ENCODE peak calls at places on chromosomes 1 and 21, in eight cellular contexts. R is mammary epithelial cell; E is colonic mucosa; W is CD8-positive, alpha-beta T cell; L is suprapubic skin; U is psoas muscle; T is sigmoid colon; V is pancreas. I is an unnamed sample. For H3K4me1, the result is how much of the 10 kb centered on the place peaks cover.

GRCh38 chr1:156807627-156808026 is 9.0 kb downstream of the SH2D2A start:
- DNase-seq in R (no peak), E (no peak), W (no peak), L (peak), U (no peak), T (peak), V (no peak), I (no peak)

GRCh38 chr1:45297604-45298356 is 28.9 kb upstream of the HPDL start:
- DNase-seq in R (no peak), E (no peak), W (no peak), L (no peak), U (no peak), T (no peak), V (no peak), I (peak)

GRCh38 chr1:26700711-26701110 is 4.9 kb downstream of the ARID1A start:
- DNase-seq in R (no peak), E (no peak), W (no peak), L (no peak), U (no peak), T (no peak), V (no peak), I (no peak)

GRCh38 chr1:24743404-24744211 is 1.6 kb upstream of the CLIC4 start:
- DNase-seq in R (peak), E (no peak), W (no peak), L (peak), U (no peak), T (no peak), V (no peak), I (peak)

GRCh38 chr1:231028676-231029075 is 11.4 kb downstream of the FAM89A start:
- DNase-seq in R (no peak), E (no peak), W (no peak), L (no peak), U (no peak), T (no peak), V (no peak), I (no peak)

GRCh38 chr1:10087210-10087609 is 54.5 kb downstream of the UBE4B start:
- DNase-seq in R (no peak), E (no peak), W (no peak), L (no peak), U (no peak), T (no peak), V (no peak), I (no peak)

GRCh38 chr21:36701912-36702621 is 3.2 kb downstream of the SIM2 start:
- DNase-seq in R (no peak), E (no peak), W (no peak), L (no peak), U (no peak), T (no peak), V (no peak), I (no peak)

GRCh38 chr1:20187813-20188454 is 1.6 kb upstream of the PLA2G2C start:
- DNase-seq in R (no peak), E (no peak), W (no peak), L (no peak), U (no peak), T (no peak), V (no peak), I (no peak)

GRCh38 chr1:151137789-151138188 is 8.6 kb downstream of the SEMA6C start:
- DNase-seq in R (no peak), E (no peak), W (no peak), L (no peak), U (no peak), T (no peak), V (no peak), I (no peak)

GRCh38 chr1:94130851-94131595 is 10.1 kb upstream of the ABCA4 start:
- DNase-seq in R (peak), E (no peak), W (no peak), L (no peak), U (no peak), T (no peak), V (no peak), I (no peak)

GRCh38 chr21:45420623-45421041 is 15.7 kb downstream of the COL18A1 start:
- DNase-seq in R (no peak), E (no peak), W (no peak), L (no peak), U (no peak), T (peak), V (peak), I (peak)

GRCh38 chr21:33451634-33452071 is 28.1 kb downstream of the TMEM50B start:
- DNase-seq in R (peak), E (no peak), W (no peak), L (no peak), U (no peak), T (no peak), V (no peak), I (peak)

GRCh38 chr1:155910621-155911121 is 478 bp downstream of the RIT1 start:
- DNase-seq in R (peak), E (peak), W (no peak), L (no peak), U (no peak), T (peak), V (peak), I (peak)

GRCh38 chr1:151199860-151200581 is 1.7 kb downstream of the PIP5K1A start:
- DNase-seq in R (peak), E (no peak), W (no peak), L (no peak), U (no peak), T (peak), V (no peak), I (no peak)

GRCh38 chr1:78104322-78104721 is 58.6 kb downstream of the GIPC2 start:
- DNase-seq in R (no peak), E (no peak), W (no peak), L (no peak), U (no peak), T (no peak), V (no peak), I (no peak)

GRCh38 chr21:37319551-37319950 is 47.0 kb upstream of the DYRK1A start:
- DNase-seq in R (no peak), E (no peak), W (no peak), L (no peak), U (no peak), T (no peak), V (no peak), I (no peak)

GRCh38 chr1:48109390-48110009 is 112.3 kb upstream of the TRABD2B start:
- DNase-seq in R (peak), E (peak), W (no peak), L (no peak), U (no peak), T (no peak), V (peak), I (peak)

GRCh38 chr21:39384674-39385298 is 35.9 kb upstream of the HMGN1 start:
- DNase-seq in R (peak), E (no peak), W (no peak), L (no peak), U (no peak), T (no peak), V (no peak), I (peak)

GRCh38 chr1:162196387-162196786 is 126.9 kb downstream of the NOS1AP start:
- DNase-seq in R (no peak), E (peak), W (no peak), L (no peak), U (no peak), T (no peak), V (no peak), I (peak)

GRCh38 chr1:200410566-200410878 is 686 bp upstream of the ZNF281 start:
- DNase-seq in R (peak), E (peak), W (no peak), L (no peak), U (no peak), T (no peak), V (peak), I (peak)

GRCh38 chr1:228875741-228876140 is 140.5 kb downstream of the RHOU start:
- DNase-seq in R (no peak), E (peak), W (no peak), L (no peak), U (no peak), T (no peak), V (no peak), I (no peak)

GRCh38 chr1:112172294-112172882 is 182.9 kb upstream of the KCND3 start:
- DNase-seq in R (peak), E (peak), W (no peak), L (no peak), U (peak), T (no peak), V (peak), I (peak)

GRCh38 chr1:160548960-160549664 is 26.1 kb upstream of the SLAMF6 start:
- DNase-seq in R (no peak), E (no peak), W (no peak), L (no peak), U (no peak), T (no peak), V (no peak), I (no peak)

GRCh38 chr1:222054416-222054815 is 312.5 kb upstream of the DUSP10 start:
- DNase-seq in R (no peak), E (no peak), W (no peak), L (no peak), U (no peak), T (no peak), V (no peak), I (no peak)

GRCh38 chr1:87058343-87058649 is 143.9 kb downstream of the HS2ST1 start:
- DNase-seq in R (no peak), E (no peak), W (no peak), L (no peak), U (no peak), T (no peak), V (no peak), I (no peak)

GRCh38 chr1:215923129-215923824 is 356.2 kb downstream of the KCTD3 start:
- DNase-seq in R (peak), E (no peak), W (no peak), L (no peak), U (no peak), T (no peak), V (no peak), I (no peak)

GRCh38 chr1:8643542-8644536 is 173.6 kb downstream of the RERE start:
- DNase-seq in R (no peak), E (no peak), W (no peak), L (no peak), U (no peak), T (no peak), V (peak), I (no peak)

GRCh38 chr1:38031513-38031866 is 15.1 kb downstream of the POU3F1 start:
- DNase-seq in R (no peak), E (no peak), W (no peak), L (no peak), U (no peak), T (no peak), V (peak), I (no peak)

GRCh38 chr1:30313584-30313983 is 409.8 kb downstream of the MATN1 start:
- DNase-seq in R (no peak), E (peak), W (no peak), L (peak), U (no peak), T (no peak), V (no peak), I (no peak)

GRCh38 chr1:118744420-118744819 is 243.7 kb downstream of the TBX15 start:
- DNase-seq in R (no peak), E (no peak), W (no peak), L (no peak), U (no peak), T (no peak), V (no peak), I (no peak)

GRCh38 chr1:156319664-156320063 is 18.4 kb downstream of the CCT3 start:
- DNase-seq in R (no peak), E (no peak), W (no peak), L (no peak), U (no peak), T (no peak), V (no peak), I (peak)

DNA sequence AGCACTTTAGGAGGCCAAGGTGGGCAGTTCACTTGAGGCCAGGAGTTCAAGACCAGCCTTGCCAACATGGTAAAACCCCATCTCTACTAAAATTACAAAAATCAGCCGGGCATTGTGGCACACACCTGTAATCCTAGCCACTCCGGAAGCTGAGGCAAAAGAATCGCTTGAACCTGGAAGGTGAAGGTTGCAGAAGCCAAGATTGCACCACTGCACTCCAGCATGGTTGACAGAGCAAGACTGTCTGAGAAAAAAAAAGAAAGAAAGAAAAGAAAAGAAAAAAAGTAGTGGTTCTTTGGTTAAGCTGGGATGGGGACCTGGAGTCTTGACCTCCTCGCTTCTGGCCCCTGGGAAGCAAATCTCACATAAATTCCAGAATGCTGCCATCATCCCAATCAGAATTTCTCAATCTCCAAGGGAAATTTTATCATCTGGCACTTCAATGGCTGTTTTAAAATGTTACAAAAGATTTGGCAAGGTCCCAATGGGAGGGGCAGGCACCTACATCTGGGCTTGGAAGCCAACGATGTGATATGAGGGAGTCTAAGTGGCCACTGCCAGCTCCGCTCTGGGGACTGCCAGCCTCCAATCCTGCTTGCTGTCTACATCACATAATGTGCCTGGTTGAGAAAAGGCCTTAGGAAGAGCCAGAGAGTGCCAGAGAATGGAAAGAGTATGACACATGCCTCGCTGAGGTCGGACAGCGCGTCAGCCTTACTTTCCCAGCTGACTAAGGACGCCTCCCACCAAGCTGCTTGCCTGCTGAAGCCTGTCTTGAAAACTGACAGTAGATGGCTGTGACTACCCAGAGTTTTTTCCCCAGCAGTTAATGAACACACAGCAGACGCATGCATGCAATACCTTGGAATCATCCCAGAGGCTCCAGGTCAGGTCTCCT is 42.1 kb upstream of the SRP9 start:
- DNase-seq in R (peak), E (peak), W (no peak), L (peak), U (peak), T (peak), V (peak), I (peak)
- H3K4me1 ChIP-seq in R (under half), E (under half), W (under half), L (under half), U (under half), T (under half), V (under half), I (under half)

GRCh38 chr1:114021665-114022099 is 42.4 kb downstream of the OLFML3 start:
- DNase-seq in R (no peak), E (no peak), W (no peak), L (no peak), U (no peak), T (no peak), V (no peak), I (no peak)
- H3K27ac ChIP-seq in R (no peak), E (no peak), W (no peak), L (no peak), U (peak), T (no peak), V (no peak), I (no peak)

GRCh38 chr1:32289256-32289655 is 2.6 kb upstream of the HDAC1 start:
- DNase-seq in R (no peak), E (no peak), W (no peak), L (no peak), U (no peak), T (no peak), V (no peak), I (peak)

GRCh38 chr1:32286763-32287162 is 5.1 kb upstream of the HDAC1 start:
- DNase-seq in R (no peak), E (no peak), W (no peak), L (no peak), U (no peak), T (no peak), V (no peak), I (no peak)

GRCh38 chr1:32291708-32292508 is at the start of gene HDAC1:
- DNase-seq in R (peak), E (peak), W (peak), L (peak), U (peak), T (peak), V (peak), I (peak)

GRCh38 chr1:32285658-32286057 is 6.2 kb upstream of the HDAC1 start:
- DNase-seq in R (no peak), E (no peak), W (no peak), L (no peak), U (no peak), T (no peak), V (no peak), I (no peak)

DNA sequence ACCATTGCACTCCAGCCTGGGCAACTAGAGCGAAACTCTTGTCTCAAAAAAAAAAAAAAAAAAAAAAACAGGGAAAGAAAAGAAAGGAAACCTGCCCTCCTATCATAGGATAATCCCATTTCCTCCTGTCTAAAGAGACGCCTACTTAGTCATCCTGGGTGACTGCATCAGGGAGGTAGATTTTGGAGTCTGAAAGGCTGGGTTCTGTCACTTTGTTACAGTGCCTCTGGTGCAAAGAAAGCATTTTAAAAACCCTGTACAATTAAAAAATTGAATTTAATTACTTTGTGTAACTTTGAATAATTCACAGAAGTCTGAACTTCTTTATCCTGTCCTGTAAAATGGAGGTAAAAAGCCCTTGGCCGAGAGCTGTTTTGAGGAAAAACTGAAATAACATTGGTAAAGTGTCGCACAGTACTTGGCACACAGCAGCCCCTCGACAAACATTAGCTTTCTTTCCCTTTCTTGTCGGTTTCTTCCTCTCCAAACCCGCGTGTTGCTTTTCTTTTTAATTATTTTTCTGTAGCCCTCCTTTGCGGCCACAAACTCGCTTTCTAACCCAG is 657 bp upstream of the HDAC1 start:
- DNase-seq in R (peak), E (no peak), W (no peak), L (no peak), U (no peak), T (no peak), V (no peak), I (peak)
- H3K4me1 ChIP-seq in R (under half), E (under half), W (under half), L (under half), U (under half), T (under half), V (under half), I (under half)

GRCh38 chr1:21857840-21858670 is 46.0 kb downstream of the LDLRAD2 start:
- DNase-seq in R (no peak), E (no peak), W (no peak), L (no peak), U (no peak), T (no peak), V (no peak), I (no peak)
- H3K27ac ChIP-seq in R (no peak), E (no peak), W (no peak), L (no peak), U (no peak), T (peak), V (no peak), I (no peak)

GRCh38 chr1:109874445-109874844 is 36.2 kb upstream of the CSF1 start:
- DNase-seq in R (no peak), E (no peak), W (no peak), L (peak), U (no peak), T (no peak), V (no peak), I (no peak)
- H3K4me1 ChIP-seq in R (under half), E (under half), W (under half), L (under half), U (under half), T (under half), V (under half), I (under half)

GRCh38 chr1:11283148-11283547 is 10.2 kb downstream of the UBIAD1 start:
- DNase-seq in R (no peak), E (no peak), W (no peak), L (no peak), U (no peak), T (no peak), V (no peak), I (no peak)
- H3K27ac ChIP-seq in R (no peak), E (no peak), W (no peak), L (no peak), U (no peak), T (no peak), V (no peak), I (no peak)